ENCODE peak calls at places on chromosomes 5 and 9, in seven cellular contexts. One of them, this sample, is unnamed.

GRCh38 chr9:114936566-114936965 is 6.2 kb upstream of the TNFSF8 start:
- DNase-seq in H1: no peak
- DNase-seq in AG08396: no peak
- DNase-seq in T-helper 2 cell: no peak
- DNase-seq in amniotic stem cell: no peak
- DNase-seq in activated T-helper 2 cell treated with anti-CD3 and anti-CD28 coated beads, Interferon-gamma antibody, Interleukin-2, Interleukin-4, amounts not matched to agents 10 μg/mL and 5 μg/mL and 100 μg/mL, durations not matched to agents 14 hours and 24 hours and 36 hours: no peak
- DNase-seq in GM06990: no peak
- DNase-seq in this sample: no peak

GRCh38 chr5:154369682-154370081 is 76.1 kb upstream of the SAP30L start:
- DNase-seq in H1: no peak
- DNase-seq in AG08396: no peak
- DNase-seq in T-helper 2 cell: no peak
- DNase-seq in amniotic stem cell: no peak
- DNase-seq in activated T-helper 2 cell treated with anti-CD3 and anti-CD28 coated beads, Interferon-gamma antibody, Interleukin-2, Interleukin-4, amounts not matched to agents 10 μg/mL and 5 μg/mL and 100 μg/mL, durations not matched to agents 14 hours and 24 hours and 36 hours: no peak
- DNase-seq in GM06990: no peak
- DNase-seq in this sample: no peak

GRCh38 chr5:159416438-159416837 is 86.2 kb upstream of the IL12B start:
- DNase-seq in H1: no peak
- DNase-seq in AG08396: no peak
- DNase-seq in T-helper 2 cell: no peak
- DNase-seq in amniotic stem cell: no peak
- DNase-seq in activated T-helper 2 cell treated with anti-CD3 and anti-CD28 coated beads, Interferon-gamma antibody, Interleukin-2, Interleukin-4, amounts not matched to agents 10 μg/mL and 5 μg/mL and 100 μg/mL, durations not matched to agents 14 hours and 24 hours and 36 hours: no peak
- DNase-seq in GM06990: no peak
- DNase-seq in this sample: no peak

GRCh38 chr5:34013547-34013946 is 5.7 kb upstream of the AMACR start:
- DNase-seq in H1: no peak
- DNase-seq in AG08396: no peak
- DNase-seq in T-helper 2 cell: no peak
- DNase-seq in amniotic stem cell: no peak
- DNase-seq in activated T-helper 2 cell treated with anti-CD3 and anti-CD28 coated beads, Interferon-gamma antibody, Interleukin-2, Interleukin-4, amounts not matched to agents 10 μg/mL and 5 μg/mL and 100 μg/mL, durations not matched to agents 14 hours and 24 hours and 36 hours: no peak
- DNase-seq in GM06990: no peak
- DNase-seq in this sample: no peak

GRCh38 chr5:111117149-111117548 is 25.0 kb downstream of the WDR36 start:
- DNase-seq in H1: no peak
- DNase-seq in AG08396: no peak
- DNase-seq in T-helper 2 cell: no peak
- DNase-seq in amniotic stem cell: no peak
- DNase-seq in activated T-helper 2 cell treated with anti-CD3 and anti-CD28 coated beads, Interferon-gamma antibody, Interleukin-2, Interleukin-4, amounts not matched to agents 10 μg/mL and 5 μg/mL and 100 μg/mL, durations not matched to agents 14 hours and 24 hours and 36 hours: no peak
- DNase-seq in GM06990: no peak
- DNase-seq in this sample: no peak

GRCh38 chr9:94804316-94804715 is 77.8 kb downstream of the AOPEP start:
- DNase-seq in H1: no peak
- DNase-seq in AG08396: no peak
- DNase-seq in T-helper 2 cell: no peak
- DNase-seq in amniotic stem cell: no peak
- DNase-seq in activated T-helper 2 cell treated with anti-CD3 and anti-CD28 coated beads, Interferon-gamma antibody, Interleukin-2, Interleukin-4, amounts not matched to agents 10 μg/mL and 5 μg/mL and 100 μg/mL, durations not matched to agents 14 hours and 24 hours and 36 hours: no peak
- DNase-seq in GM06990: no peak
- DNase-seq in this sample: no peak

GRCh38 chr5:58224661-58225060 is 235.2 kb downstream of the PLK2 start:
- DNase-seq in H1: no peak
- DNase-seq in AG08396: no peak
- DNase-seq in T-helper 2 cell: no peak
- DNase-seq in amniotic stem cell: no peak
- DNase-seq in activated T-helper 2 cell treated with anti-CD3 and anti-CD28 coated beads, Interferon-gamma antibody, Interleukin-2, Interleukin-4, amounts not matched to agents 10 μg/mL and 5 μg/mL and 100 μg/mL, durations not matched to agents 14 hours and 24 hours and 36 hours: no peak
- DNase-seq in GM06990: no peak
- DNase-seq in this sample: no peak

GRCh38 chr9:124217839-124218437 is 39.8 kb upstream of the NEK6 start:
- DNase-seq in H1: no peak
- DNase-seq in AG08396: no peak
- DNase-seq in T-helper 2 cell: no peak
- DNase-seq in amniotic stem cell: no peak
- DNase-seq in activated T-helper 2 cell treated with anti-CD3 and anti-CD28 coated beads, Interferon-gamma antibody, Interleukin-2, Interleukin-4, amounts not matched to agents 10 μg/mL and 5 μg/mL and 100 μg/mL, durations not matched to agents 14 hours and 24 hours and 36 hours: no peak
- DNase-seq in GM06990: no peak
- DNase-seq in this sample: no peak

GRCh38 chr5:60339691-60340191 is 360.2 kb downstream of the DEPDC1B start:
- DNase-seq in H1: no peak
- DNase-seq in AG08396: no peak
- DNase-seq in T-helper 2 cell: no peak
- DNase-seq in amniotic stem cell: no peak
- DNase-seq in activated T-helper 2 cell treated with anti-CD3 and anti-CD28 coated beads, Interferon-gamma antibody, Interleukin-2, Interleukin-4, amounts not matched to agents 10 μg/mL and 5 μg/mL and 100 μg/mL, durations not matched to agents 14 hours and 24 hours and 36 hours: no peak
- DNase-seq in GM06990: no peak
- DNase-seq in this sample: peak

GRCh38 chr5:97550164-97550563 is 367.1 kb upstream of the RIOK2 start:
- DNase-seq in H1: no peak
- DNase-seq in AG08396: peak
- DNase-seq in T-helper 2 cell: no peak
- DNase-seq in amniotic stem cell: no peak
- DNase-seq in activated T-helper 2 cell treated with anti-CD3 and anti-CD28 coated beads, Interferon-gamma antibody, Interleukin-2, Interleukin-4, amounts not matched to agents 10 μg/mL and 5 μg/mL and 100 μg/mL, durations not matched to agents 14 hours and 24 hours and 36 hours: no peak
- DNase-seq in GM06990: no peak
- DNase-seq in this sample: no peak

GRCh38 chr9:16735000-16735399 is 135.5 kb downstream of the BNC2 start:
- DNase-seq in H1: no peak
- DNase-seq in AG08396: no peak
- DNase-seq in T-helper 2 cell: no peak
- DNase-seq in amniotic stem cell: no peak
- DNase-seq in activated T-helper 2 cell treated with anti-CD3 and anti-CD28 coated beads, Interferon-gamma antibody, Interleukin-2, Interleukin-4, amounts not matched to agents 10 μg/mL and 5 μg/mL and 100 μg/mL, durations not matched to agents 14 hours and 24 hours and 36 hours: no peak
- DNase-seq in GM06990: no peak
- DNase-seq in this sample: no peak

GRCh38 chr9:135329571-135330306 is 149.8 kb upstream of the PPP1R26 start:
- DNase-seq in H1: peak
- DNase-seq in AG08396: no peak
- DNase-seq in T-helper 2 cell: no peak
- DNase-seq in amniotic stem cell: no peak
- DNase-seq in activated T-helper 2 cell treated with anti-CD3 and anti-CD28 coated beads, Interferon-gamma antibody, Interleukin-2, Interleukin-4, amounts not matched to agents 10 μg/mL and 5 μg/mL and 100 μg/mL, durations not matched to agents 14 hours and 24 hours and 36 hours: no peak
- DNase-seq in GM06990: no peak
- DNase-seq in this sample: no peak

GRCh38 chr5:96930058-96930457 is 5.8 kb upstream of the LNPEP start:
- DNase-seq in H1: no peak
- DNase-seq in AG08396: no peak
- DNase-seq in T-helper 2 cell: no peak
- DNase-seq in amniotic stem cell: no peak
- DNase-seq in activated T-helper 2 cell treated with anti-CD3 and anti-CD28 coated beads, Interferon-gamma antibody, Interleukin-2, Interleukin-4, amounts not matched to agents 10 μg/mL and 5 μg/mL and 100 μg/mL, durations not matched to agents 14 hours and 24 hours and 36 hours: no peak
- DNase-seq in GM06990: no peak
- DNase-seq in this sample: no peak

GRCh38 chr5:133932441-133933168 is 35.8 kb downstream of the C5orf15 start:
- DNase-seq in H1: no peak
- DNase-seq in AG08396: no peak
- DNase-seq in T-helper 2 cell: no peak
- DNase-seq in amniotic stem cell: no peak
- DNase-seq in activated T-helper 2 cell treated with anti-CD3 and anti-CD28 coated beads, Interferon-gamma antibody, Interleukin-2, Interleukin-4, amounts not matched to agents 10 μg/mL and 5 μg/mL and 100 μg/mL, durations not matched to agents 14 hours and 24 hours and 36 hours: no peak
- DNase-seq in GM06990: peak
- DNase-seq in this sample: no peak

GRCh38 chr9:70668751-70669150 is 254.3 kb upstream of the KLF9 start:
- DNase-seq in H1: no peak
- DNase-seq in AG08396: no peak
- DNase-seq in T-helper 2 cell: no peak
- DNase-seq in amniotic stem cell: no peak
- DNase-seq in activated T-helper 2 cell treated with anti-CD3 and anti-CD28 coated beads, Interferon-gamma antibody, Interleukin-2, Interleukin-4, amounts not matched to agents 10 μg/mL and 5 μg/mL and 100 μg/mL, durations not matched to agents 14 hours and 24 hours and 36 hours: no peak
- DNase-seq in GM06990: no peak
- DNase-seq in this sample: peak

GRCh38 chr9:136237486-136238341 is 7.9 kb downstream of the QSOX2 start:
- DNase-seq in H1: no peak
- DNase-seq in AG08396: no peak
- DNase-seq in T-helper 2 cell: no peak
- DNase-seq in amniotic stem cell: no peak
- DNase-seq in activated T-helper 2 cell treated with anti-CD3 and anti-CD28 coated beads, Interferon-gamma antibody, Interleukin-2, Interleukin-4, amounts not matched to agents 10 μg/mL and 5 μg/mL and 100 μg/mL, durations not matched to agents 14 hours and 24 hours and 36 hours: no peak
- DNase-seq in GM06990: no peak
- DNase-seq in this sample: no peak

GRCh38 chr5:6541256-6542013 is 91.4 kb downstream of the NSUN2 start:
- DNase-seq in H1: no peak
- DNase-seq in AG08396: no peak
- DNase-seq in T-helper 2 cell: no peak
- DNase-seq in amniotic stem cell: no peak
- DNase-seq in activated T-helper 2 cell treated with anti-CD3 and anti-CD28 coated beads, Interferon-gamma antibody, Interleukin-2, Interleukin-4, amounts not matched to agents 10 μg/mL and 5 μg/mL and 100 μg/mL, durations not matched to agents 14 hours and 24 hours and 36 hours: no peak
- DNase-seq in GM06990: no peak
- DNase-seq in this sample: no peak

GRCh38 chr5:113090336-113091106 is 113.9 kb downstream of the DCP2 start:
- DNase-seq in H1: no peak
- DNase-seq in AG08396: no peak
- DNase-seq in T-helper 2 cell: no peak
- DNase-seq in amniotic stem cell: no peak
- DNase-seq in activated T-helper 2 cell treated with anti-CD3 and anti-CD28 coated beads, Interferon-gamma antibody, Interleukin-2, Interleukin-4, amounts not matched to agents 10 μg/mL and 5 μg/mL and 100 μg/mL, durations not matched to agents 14 hours and 24 hours and 36 hours: no peak
- DNase-seq in GM06990: no peak
- DNase-seq in this sample: no peak

GRCh38 chr5:6443326-6443725 is 5.3 kb upstream of the UBE2QL1 start:
- DNase-seq in H1: no peak
- DNase-seq in AG08396: no peak
- DNase-seq in T-helper 2 cell: no peak
- DNase-seq in amniotic stem cell: no peak
- DNase-seq in activated T-helper 2 cell treated with anti-CD3 and anti-CD28 coated beads, Interferon-gamma antibody, Interleukin-2, Interleukin-4, amounts not matched to agents 10 μg/mL and 5 μg/mL and 100 μg/mL, durations not matched to agents 14 hours and 24 hours and 36 hours: no peak
- DNase-seq in GM06990: no peak
- DNase-seq in this sample: no peak

GRCh38 chr5:55316842-55317241 is 9.1 kb downstream of the MTREX start:
- DNase-seq in H1: no peak
- DNase-seq in AG08396: no peak
- DNase-seq in T-helper 2 cell: no peak
- DNase-seq in amniotic stem cell: no peak
- DNase-seq in activated T-helper 2 cell treated with anti-CD3 and anti-CD28 coated beads, Interferon-gamma antibody, Interleukin-2, Interleukin-4, amounts not matched to agents 10 μg/mL and 5 μg/mL and 100 μg/mL, durations not matched to agents 14 hours and 24 hours and 36 hours: no peak
- DNase-seq in GM06990: no peak
- DNase-seq in this sample: no peak

GRCh38 chr9:15144567-15145174 is 162.3 kb downstream of the TTC39B start:
- DNase-seq in H1: no peak
- DNase-seq in AG08396: no peak
- DNase-seq in T-helper 2 cell: no peak
- DNase-seq in amniotic stem cell: no peak
- DNase-seq in activated T-helper 2 cell treated with anti-CD3 and anti-CD28 coated beads, Interferon-gamma antibody, Interleukin-2, Interleukin-4, amounts not matched to agents 10 μg/mL and 5 μg/mL and 100 μg/mL, durations not matched to agents 14 hours and 24 hours and 36 hours: no peak
- DNase-seq in GM06990: no peak
- DNase-seq in this sample: no peak

This sample was measured in head of caudate nucleus.